ENCODE peak calls at places on chromosome 9, in four cellular contexts. One of them, this sample, is unnamed.

GRCh38 chr9:100219347-100219746 is 120.3 kb downstream of the INVS start:
- DNase-seq in aorta: no peak
- DNase-seq in kidney: no peak
- DNase-seq in thyroid gland: no peak
- DNase-seq in this sample: no peak

GRCh38 chr9:135926402-135927194 is 19.3 kb upstream of the CAMSAP1 start:
- DNase-seq in kidney: peak; percentile 93
- DNase-seq in aorta: peak; percentile 79
- DNase-seq in thyroid gland: no peak
- DNase-seq in this sample: no peak

GRCh38 chr9:135102331-135102730 is 14.9 kb downstream of the OLFM1 start:
- DNase-seq in thyroid gland: no peak
- DNase-seq in kidney: peak; percentile 61
- DNase-seq in aorta: no peak
- DNase-seq in this sample: no peak

GRCh38 chr9:111598730-111599091 is 736 bp downstream of the PTGR1 start:
- DNase-seq in thyroid gland: peak; percentile 24
- DNase-seq in aorta: peak; percentile 82
- DNase-seq in kidney: no peak
- DNase-seq in this sample: no peak

GRCh38 chr9:33795819-33796218 is 458 bp downstream of the PRSS3 start:
- DNase-seq in kidney: no peak
- DNase-seq in aorta: no peak
- DNase-seq in thyroid gland: peak; percentile 83
- DNase-seq in this sample: no peak

GRCh38 chr9:127025042-127025441 is 97.4 kb downstream of the ANGPTL2 start:
- DNase-seq in kidney: no peak
- DNase-seq in thyroid gland: no peak
- DNase-seq in aorta: no peak
- DNase-seq in this sample: no peak

GRCh38 chr9:93897075-93897970 is 57.8 kb downstream of the BARX1 start:
- DNase-seq in thyroid gland: no peak
- DNase-seq in kidney: no peak
- DNase-seq in aorta: no peak
- DNase-seq in this sample: peak; percentile 15

GRCh38 chr9:35754264-35754663 is at the start of gene MSMP:
- DNase-seq in thyroid gland: no peak
- DNase-seq in kidney: no peak
- DNase-seq in aorta: no peak
- DNase-seq in this sample: no peak

GRCh38 chr9:32954642-32955041 is 46.8 kb downstream of the APTX start:
- DNase-seq in kidney: no peak
- DNase-seq in thyroid gland: no peak
- DNase-seq in aorta: no peak
- DNase-seq in this sample: no peak

GRCh38 chr9:24073237-24073636 is 247.2 kb upstream of the ELAVL2 start:
- DNase-seq in thyroid gland: no peak
- DNase-seq in aorta: no peak
- DNase-seq in kidney: no peak
- DNase-seq in this sample: no peak

GRCh38 chr9:107243757-107244156 is 39.3 kb upstream of the RAD23B start:
- DNase-seq in kidney: no peak
- DNase-seq in thyroid gland: no peak
- DNase-seq in aorta: no peak
- DNase-seq in this sample: no peak

GRCh38 chr9:94860678-94861588 is 134.4 kb downstream of the AOPEP start:
- DNase-seq in thyroid gland: no peak
- DNase-seq in kidney: no peak
- DNase-seq in aorta: no peak
- DNase-seq in this sample: peak; percentile 55

GRCh38 chr9:86944974-86945867 is 2.1 kb downstream of the GAS1 start:
- DNase-seq in thyroid gland: no peak
- DNase-seq in aorta: no peak
- DNase-seq in kidney: peak; percentile 75
- DNase-seq in this sample: no peak

GRCh38 chr9:70079364-70080103 is 35.9 kb downstream of the MAMDC2 start:
- DNase-seq in aorta: no peak
- DNase-seq in kidney: no peak
- DNase-seq in thyroid gland: no peak
- DNase-seq in this sample: no peak

GRCh38 chr9:137760426-137760825 is 117.2 kb upstream of the CACNA1B start:
- DNase-seq in aorta: no peak
- DNase-seq in kidney: peak; percentile 49
- DNase-seq in thyroid gland: no peak
- DNase-seq in this sample: no peak

GRCh38 chr9:121266906-121267650 is 884 bp upstream of the GSN start:
- DNase-seq in thyroid gland: peak; percentile 24
- DNase-seq in kidney: no peak
- DNase-seq in aorta: no peak
- DNase-seq in this sample: no peak

GRCh38 chr9:121267689-121268597 is at the start of gene GSN:
- DNase-seq in aorta: peak; percentile 95
- DNase-seq in thyroid gland: peak; percentile 80
- DNase-seq in kidney: peak; percentile 94
- DNase-seq in this sample: peak; percentile 21

GRCh38 chr9:121268598-121269029 is 652 bp downstream of the GSN start:
- DNase-seq in aorta: no peak
- DNase-seq in kidney: no peak
- DNase-seq in thyroid gland: no peak
- DNase-seq in this sample: no peak

GRCh38 chr9:121269888-121270254 is 1.9 kb downstream of the GSN start:
- DNase-seq in kidney: no peak
- DNase-seq in thyroid gland: no peak
- DNase-seq in aorta: no peak
- DNase-seq in this sample: no peak

GRCh38 chr9:121269030-121269887 is 1.3 kb downstream of the GSN start:
- DNase-seq in aorta: peak; percentile 81
- DNase-seq in kidney: no peak
- DNase-seq in thyroid gland: peak; percentile 30
- DNase-seq in this sample: no peak
- H3K4me3 ChIP-seq in aorta: peak overlapping the region; percentile 99
- H3K4me3 ChIP-seq in kidney: peak overlapping the region; percentile 77
- H3K4me3 ChIP-seq in thyroid gland: peak overlapping the region; percentile 69
- H3K4me3 ChIP-seq in this sample: no peak overlapping the region

GRCh38 chr9:116153765-116154333 is at the start of gene PAPPA:
- DNase-seq in aorta: no peak
- DNase-seq in kidney: no peak
- DNase-seq in thyroid gland: no peak
- DNase-seq in this sample: no peak
- H3K27ac ChIP-seq in aorta: peak within 1 kb of the TSS; percentile 16
- H3K27ac ChIP-seq in kidney: peak within 1 kb of the TSS; percentile 78
- H3K27ac ChIP-seq in thyroid gland: peak within 1 kb of the TSS; percentile 65
- H3K27ac ChIP-seq in this sample: no peak within 1 kb of the TSS

GRCh38 chr9:129351642-129352151 is 173.6 kb upstream of the IER5L start:
- DNase-seq in aorta: no peak
- DNase-seq in thyroid gland: no peak
- DNase-seq in kidney: peak; percentile 71
- DNase-seq in this sample: no peak
- H3K4me1 ChIP-seq in aorta: no peaks in the 10 kb centered on the region
- H3K4me1 ChIP-seq in thyroid gland: peaks cover 28% of the 10 kb centered on the region
- H3K4me1 ChIP-seq in kidney: peaks cover 3% of the 10 kb centered on the region
- H3K4me1 ChIP-seq in this sample: no peaks in the 10 kb centered on the region

GRCh38 chr9:113219186-113219936 is 1.7 kb downstream of the FKBP15 start:
- DNase-seq in kidney: no peak
- DNase-seq in aorta: no peak
- DNase-seq in thyroid gland: no peak
- DNase-seq in this sample: no peak
- H3K4me3 ChIP-seq in kidney: no peak overlapping the region
- H3K4me3 ChIP-seq in aorta: no peak overlapping the region
- H3K4me3 ChIP-seq in thyroid gland: no peak overlapping the region
- H3K4me3 ChIP-seq in this sample: peak overlapping the region; percentile 96

GRCh38 chr9:113375057-113376023 is 1.4 kb downstream of the HDHD3 start:
- DNase-seq in kidney: no peak
- DNase-seq in aorta: no peak
- DNase-seq in thyroid gland: no peak
- DNase-seq in this sample: no peak

GRCh38 chr9:113376634-113377531 is at the start of gene HDHD3:
- DNase-seq in thyroid gland: peak; percentile 87
- DNase-seq in aorta: peak; percentile 92
- DNase-seq in kidney: peak; percentile 95
- DNase-seq in this sample: peak; percentile 71

GRCh38 chr9:113381909-113382411 is 5.2 kb upstream of the HDHD3 start:
- DNase-seq in kidney: no peak
- DNase-seq in aorta: no peak
- DNase-seq in thyroid gland: peak; percentile 87
- DNase-seq in this sample: no peak

GRCh38 chr9:113386571-113387393 is 10.0 kb upstream of the HDHD3 start:
- DNase-seq in aorta: no peak
- DNase-seq in kidney: no peak
- DNase-seq in thyroid gland: no peak
- DNase-seq in this sample: no peak

DNA sequence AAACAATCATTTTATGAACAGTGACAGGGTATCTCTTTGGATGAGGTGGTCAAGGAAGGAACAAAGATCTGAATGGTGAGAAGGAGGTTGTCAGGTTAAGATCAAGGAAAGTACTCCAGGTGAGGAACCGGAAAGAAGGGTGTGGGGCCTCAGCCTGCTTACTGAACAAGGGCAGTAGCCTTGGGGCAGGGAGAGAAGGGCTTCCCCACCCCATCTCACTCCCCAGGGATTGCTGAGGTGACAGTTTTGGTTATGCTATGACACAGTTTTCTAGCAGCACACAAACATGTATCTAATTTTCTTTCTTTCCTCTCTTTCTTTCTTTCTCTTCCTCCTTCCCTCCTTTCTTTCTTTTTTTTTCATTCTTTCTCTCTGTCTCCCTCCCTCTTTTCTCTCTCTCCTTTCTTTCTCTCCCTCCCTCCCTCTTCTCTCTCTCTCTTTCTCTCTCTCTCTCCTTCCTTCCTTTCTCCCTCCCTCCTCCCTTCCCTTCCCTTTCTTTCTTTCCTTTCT is 4.1 kb upstream of the HDHD3 start:
- DNase-seq in aorta: no peak
- DNase-seq in thyroid gland: peak; percentile 35
- DNase-seq in kidney: no peak
- DNase-seq in this sample: no peak
- H3K27ac ChIP-seq in aorta: no peak overlapping the region
- H3K27ac ChIP-seq in thyroid gland: peak overlapping the region; percentile 85
- H3K27ac ChIP-seq in kidney: peak overlapping the region; percentile 49
- H3K27ac ChIP-seq in this sample: no peak overlapping the region

GRCh38 chr9:5999443-6000104 is 15.8 kb downstream of the RANBP6 start:
- DNase-seq in aorta: no peak
- DNase-seq in kidney: no peak
- DNase-seq in thyroid gland: no peak
- DNase-seq in this sample: no peak
- H3K4me1 ChIP-seq in aorta: no peaks in the 10 kb centered on the region
- H3K4me1 ChIP-seq in kidney: peaks cover 4% of the 10 kb centered on the region
- H3K4me1 ChIP-seq in thyroid gland: peaks cover 11% of the 10 kb centered on the region
- H3K4me1 ChIP-seq in this sample: peaks cover 35% of the 10 kb centered on the region

DNA sequence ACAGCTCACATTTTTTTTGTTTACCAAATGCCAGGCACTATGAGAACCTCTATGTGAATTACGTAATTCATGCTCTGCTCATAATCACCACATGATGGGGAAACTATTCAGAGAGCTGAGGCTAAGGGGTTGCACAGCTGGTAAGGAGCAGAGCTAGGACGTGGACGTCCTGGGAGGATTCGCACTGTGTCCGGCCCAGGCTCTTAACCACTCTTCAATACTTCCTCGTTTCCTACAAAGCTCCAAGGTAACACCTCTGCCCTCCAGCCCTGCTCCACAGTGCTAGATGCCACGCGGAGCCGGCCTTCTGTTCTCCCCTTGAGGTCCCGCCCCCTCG is 8.7 kb downstream of the PHF19 start:
- DNase-seq in aorta: no peak
- DNase-seq in kidney: no peak
- DNase-seq in thyroid gland: no peak
- DNase-seq in this sample: no peak
- H3K4me3 ChIP-seq in aorta: no peak overlapping the region
- H3K4me3 ChIP-seq in kidney: peak overlapping the region; percentile 49
- H3K4me3 ChIP-seq in thyroid gland: peak overlapping the region; percentile 38
- H3K4me3 ChIP-seq in this sample: peak overlapping the region; percentile 68

GRCh38 chr9:84000186-84000585 is 19.6 kb downstream of the RMI1 start:
- DNase-seq in aorta: no peak
- DNase-seq in kidney: no peak
- DNase-seq in thyroid gland: no peak
- DNase-seq in this sample: no peak

GRCh38 chr9:84002344-84002743 is 21.7 kb downstream of the RMI1 start:
- DNase-seq in aorta: no peak
- DNase-seq in thyroid gland: no peak
- DNase-seq in kidney: no peak
- DNase-seq in this sample: peak; percentile 17

GRCh38 chr9:83999141-83999918 is 18.7 kb downstream of the RMI1 start:
- DNase-seq in aorta: no peak
- DNase-seq in thyroid gland: no peak
- DNase-seq in kidney: no peak
- DNase-seq in this sample: no peak

GRCh38 chr9:84003246-84003645 is 22.6 kb downstream of the RMI1 start:
- DNase-seq in thyroid gland: no peak
- DNase-seq in aorta: no peak
- DNase-seq in kidney: no peak
- DNase-seq in this sample: no peak

DNA sequence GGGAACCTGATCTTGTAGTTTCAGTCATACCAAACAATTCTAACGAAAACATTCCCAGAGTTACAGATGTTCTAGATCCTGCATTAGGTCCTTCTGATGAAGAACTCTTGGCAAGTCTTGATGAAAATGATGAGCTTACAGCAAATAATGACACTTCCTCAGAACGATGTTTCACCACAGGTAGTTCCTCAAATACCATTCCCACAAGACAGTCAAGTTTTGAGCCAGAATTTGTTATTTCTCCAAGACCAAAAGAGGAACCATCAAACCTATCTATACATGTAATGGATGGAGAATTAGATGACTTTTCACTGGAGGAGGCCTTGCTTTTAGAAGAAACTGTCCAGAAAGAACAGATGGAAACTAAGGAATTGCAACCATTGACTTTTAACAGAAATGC is 21.0 kb downstream of the RMI1 start:
- DNase-seq in aorta: no peak
- DNase-seq in kidney: no peak
- DNase-seq in thyroid gland: no peak
- DNase-seq in this sample: no peak
- H3K27ac ChIP-seq in aorta: no peak overlapping the region
- H3K27ac ChIP-seq in kidney: no peak overlapping the region
- H3K27ac ChIP-seq in thyroid gland: no peak overlapping the region
- H3K27ac ChIP-seq in this sample: no peak overlapping the region

DNA sequence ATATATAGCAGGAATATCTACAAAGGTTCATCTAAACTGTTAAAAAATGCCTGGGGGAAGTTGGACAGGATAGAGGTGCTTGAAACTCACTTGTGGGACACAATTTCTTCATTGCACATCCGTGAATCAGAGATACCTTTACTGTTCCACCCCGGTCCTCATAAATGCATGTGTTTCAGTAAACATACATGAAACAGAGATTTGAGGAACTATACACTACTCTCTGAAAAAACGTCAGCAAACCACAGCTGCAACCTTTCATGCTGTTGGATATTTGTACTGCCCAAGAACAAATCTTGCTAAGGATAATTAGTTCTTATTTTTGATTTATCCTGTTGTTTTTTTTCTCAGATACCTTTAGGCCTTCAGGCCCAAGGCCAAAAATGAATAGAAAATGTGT is 337.3 kb downstream of the KDM4C start:
- DNase-seq in thyroid gland: no peak
- DNase-seq in aorta: no peak
- DNase-seq in kidney: no peak
- DNase-seq in this sample: no peak
- H3K4me1 ChIP-seq in thyroid gland: no peaks in the 10 kb centered on the region
- H3K4me1 ChIP-seq in aorta: no peaks in the 10 kb centered on the region
- H3K4me1 ChIP-seq in kidney: no peaks in the 10 kb centered on the region
- H3K4me1 ChIP-seq in this sample: no peaks in the 10 kb centered on the region

This sample was measured in CD8-positive, alpha-beta memory T cell.